ENCODE peak calls at places on chromosomes 13 and 19, in nine cellular contexts. One of them, this sample, is unnamed.

GRCh38 chr13:42702726-42703125 is 78.7 kb upstream of the FAM216B start:
- DNase-seq in ACHN: no peak
- DNase-seq in B cell: no peak
- DNase-seq in tibial nerve: no peak
- DNase-seq in stimulated activated CD8-positive, alpha-beta memory T cell treated with anti-CD3 and anti-CD28 coated beads, Interleukin-4, amount 100 ng/mL, for 4 hours: no peak
- DNase-seq in KBM-7: no peak
- DNase-seq in mucosa of descending colon: no peak
- DNase-seq in suprapubic skin: no peak
- DNase-seq in neuronal stem cell: no peak
- DNase-seq in this sample: no peak

GRCh38 chr19:29084266-29084665 is 128.7 kb downstream of the UQCRFS1 start:
- DNase-seq in tibial nerve: no peak
- DNase-seq in ACHN: peak; percentile 3
- DNase-seq in mucosa of descending colon: no peak
- DNase-seq in stimulated activated CD8-positive, alpha-beta memory T cell treated with anti-CD3 and anti-CD28 coated beads, Interleukin-4, amount 100 ng/mL, for 4 hours: no peak
- DNase-seq in suprapubic skin: no peak
- DNase-seq in KBM-7: peak; percentile 8
- DNase-seq in neuronal stem cell: no peak
- DNase-seq in B cell: no peak
- DNase-seq in this sample: peak; percentile 84

GRCh38 chr19:4638330-4638729 is 986 bp upstream of the TNFAIP8L1 start:
- DNase-seq in stimulated activated CD8-positive, alpha-beta memory T cell treated with anti-CD3 and anti-CD28 coated beads, Interleukin-4, amount 100 ng/mL, for 4 hours: no peak
- DNase-seq in B cell: no peak
- DNase-seq in neuronal stem cell: no peak
- DNase-seq in mucosa of descending colon: peak; percentile 66
- DNase-seq in suprapubic skin: no peak
- DNase-seq in KBM-7: no peak
- DNase-seq in tibial nerve: no peak
- DNase-seq in ACHN: no peak
- DNase-seq in this sample: no peak

GRCh38 chr13:31807090-31807541 is 67.8 kb downstream of the RXFP2 start:
- DNase-seq in ACHN: no peak
- DNase-seq in stimulated activated CD8-positive, alpha-beta memory T cell treated with anti-CD3 and anti-CD28 coated beads, Interleukin-4, amount 100 ng/mL, for 4 hours: peak; percentile 2
- DNase-seq in neuronal stem cell: no peak
- DNase-seq in suprapubic skin: no peak
- DNase-seq in mucosa of descending colon: no peak
- DNase-seq in tibial nerve: no peak
- DNase-seq in KBM-7: peak; percentile 26
- DNase-seq in B cell: no peak
- DNase-seq in this sample: no peak

GRCh38 chr19:19039901-19040300 is 6.5 kb downstream of the ARMC6 start:
- DNase-seq in suprapubic skin: no peak
- DNase-seq in mucosa of descending colon: no peak
- DNase-seq in neuronal stem cell: no peak
- DNase-seq in KBM-7: no peak
- DNase-seq in ACHN: no peak
- DNase-seq in tibial nerve: no peak
- DNase-seq in B cell: no peak
- DNase-seq in stimulated activated CD8-positive, alpha-beta memory T cell treated with anti-CD3 and anti-CD28 coated beads, Interleukin-4, amount 100 ng/mL, for 4 hours: peak; percentile 6
- DNase-seq in this sample: no peak

GRCh38 chr19:3285647-3286176 is 61.3 kb downstream of the CELF5 start:
- DNase-seq in suprapubic skin: no peak
- DNase-seq in B cell: no peak
- DNase-seq in neuronal stem cell: peak; percentile 87
- DNase-seq in tibial nerve: no peak
- DNase-seq in mucosa of descending colon: no peak
- DNase-seq in KBM-7: peak; percentile 30
- DNase-seq in ACHN: no peak
- DNase-seq in stimulated activated CD8-positive, alpha-beta memory T cell treated with anti-CD3 and anti-CD28 coated beads, Interleukin-4, amount 100 ng/mL, for 4 hours: no peak
- DNase-seq in this sample: no peak

GRCh38 chr13:77429320-77430142 is 102.6 kb upstream of the MYCBP2 start:
- DNase-seq in ACHN: no peak
- DNase-seq in B cell: peak; percentile 35
- DNase-seq in suprapubic skin: no peak
- DNase-seq in mucosa of descending colon: no peak
- DNase-seq in tibial nerve: no peak
- DNase-seq in stimulated activated CD8-positive, alpha-beta memory T cell treated with anti-CD3 and anti-CD28 coated beads, Interleukin-4, amount 100 ng/mL, for 4 hours: no peak
- DNase-seq in KBM-7: no peak
- DNase-seq in neuronal stem cell: no peak
- DNase-seq in this sample: no peak

GRCh38 chr19:18233224-18233825 is 7.1 kb upstream of the PDE4C start:
- DNase-seq in B cell: peak; percentile 87
- DNase-seq in stimulated activated CD8-positive, alpha-beta memory T cell treated with anti-CD3 and anti-CD28 coated beads, Interleukin-4, amount 100 ng/mL, for 4 hours: no peak
- DNase-seq in ACHN: peak; percentile 75
- DNase-seq in KBM-7: peak; percentile 68
- DNase-seq in tibial nerve: no peak
- DNase-seq in neuronal stem cell: no peak
- DNase-seq in mucosa of descending colon: no peak
- DNase-seq in suprapubic skin: no peak
- DNase-seq in this sample: peak; percentile 96

GRCh38 chr13:21638319-21639282 is 32.3 kb upstream of the FGF9 start:
- DNase-seq in ACHN: peak; percentile 25
- DNase-seq in B cell: peak; percentile 32
- DNase-seq in suprapubic skin: no peak
- DNase-seq in KBM-7: peak; percentile 76
- DNase-seq in neuronal stem cell: peak; percentile 35
- DNase-seq in mucosa of descending colon: no peak
- DNase-seq in stimulated activated CD8-positive, alpha-beta memory T cell treated with anti-CD3 and anti-CD28 coated beads, Interleukin-4, amount 100 ng/mL, for 4 hours: no peak
- DNase-seq in tibial nerve: no peak
- DNase-seq in this sample: peak; percentile 64

GRCh38 chr13:44218501-44219240 is 155.0 kb upstream of the SERP2 start:
- DNase-seq in tibial nerve: peak; percentile 72
- DNase-seq in KBM-7: no peak
- DNase-seq in suprapubic skin: peak; percentile 83
- DNase-seq in ACHN: no peak
- DNase-seq in mucosa of descending colon: peak; percentile 61
- DNase-seq in stimulated activated CD8-positive, alpha-beta memory T cell treated with anti-CD3 and anti-CD28 coated beads, Interleukin-4, amount 100 ng/mL, for 4 hours: no peak
- DNase-seq in B cell: no peak
- DNase-seq in neuronal stem cell: no peak
- DNase-seq in this sample: no peak

GRCh38 chr19:46606681-46607440 is 5.7 kb downstream of the CALM3 start:
- DNase-seq in stimulated activated CD8-positive, alpha-beta memory T cell treated with anti-CD3 and anti-CD28 coated beads, Interleukin-4, amount 100 ng/mL, for 4 hours: no peak
- DNase-seq in KBM-7: no peak
- DNase-seq in B cell: no peak
- DNase-seq in neuronal stem cell: no peak
- DNase-seq in tibial nerve: peak; percentile 8
- DNase-seq in suprapubic skin: peak; percentile 72
- DNase-seq in mucosa of descending colon: no peak
- DNase-seq in ACHN: no peak
- DNase-seq in this sample: peak; percentile 23

GRCh38 chr13:33263976-33264619 is 21.5 kb downstream of the STARD13 start:
- DNase-seq in stimulated activated CD8-positive, alpha-beta memory T cell treated with anti-CD3 and anti-CD28 coated beads, Interleukin-4, amount 100 ng/mL, for 4 hours: no peak
- DNase-seq in KBM-7: no peak
- DNase-seq in B cell: no peak
- DNase-seq in suprapubic skin: no peak
- DNase-seq in neuronal stem cell: no peak
- DNase-seq in ACHN: no peak
- DNase-seq in mucosa of descending colon: no peak
- DNase-seq in tibial nerve: no peak
- DNase-seq in this sample: no peak

GRCh38 chr13:72760189-72760588 is 21.5 kb downstream of the DIS3 start:
- DNase-seq in stimulated activated CD8-positive, alpha-beta memory T cell treated with anti-CD3 and anti-CD28 coated beads, Interleukin-4, amount 100 ng/mL, for 4 hours: no peak
- DNase-seq in KBM-7: no peak
- DNase-seq in suprapubic skin: no peak
- DNase-seq in tibial nerve: no peak
- DNase-seq in neuronal stem cell: no peak
- DNase-seq in ACHN: no peak
- DNase-seq in B cell: no peak
- DNase-seq in mucosa of descending colon: no peak
- DNase-seq in this sample: no peak

GRCh38 chr13:67369895-67370660 is 139.9 kb upstream of the PCDH9 start:
- DNase-seq in KBM-7: no peak
- DNase-seq in stimulated activated CD8-positive, alpha-beta memory T cell treated with anti-CD3 and anti-CD28 coated beads, Interleukin-4, amount 100 ng/mL, for 4 hours: no peak
- DNase-seq in tibial nerve: no peak
- DNase-seq in suprapubic skin: no peak
- DNase-seq in B cell: no peak
- DNase-seq in neuronal stem cell: no peak
- DNase-seq in mucosa of descending colon: no peak
- DNase-seq in ACHN: peak; percentile 39
- DNase-seq in this sample: no peak

GRCh38 chr19:38057954-38058690 is 151.1 kb downstream of the SIPA1L3 start:
- DNase-seq in B cell: no peak
- DNase-seq in tibial nerve: no peak
- DNase-seq in ACHN: no peak
- DNase-seq in stimulated activated CD8-positive, alpha-beta memory T cell treated with anti-CD3 and anti-CD28 coated beads, Interleukin-4, amount 100 ng/mL, for 4 hours: no peak
- DNase-seq in KBM-7: no peak
- DNase-seq in suprapubic skin: no peak
- DNase-seq in mucosa of descending colon: peak; percentile 84
- DNase-seq in neuronal stem cell: no peak
- DNase-seq in this sample: peak; percentile 61

GRCh38 chr19:18007605-18007938 is 398 bp upstream of the ARRDC2 start:
- DNase-seq in B cell: no peak
- DNase-seq in KBM-7: no peak
- DNase-seq in ACHN: no peak
- DNase-seq in mucosa of descending colon: no peak
- DNase-seq in stimulated activated CD8-positive, alpha-beta memory T cell treated with anti-CD3 and anti-CD28 coated beads, Interleukin-4, amount 100 ng/mL, for 4 hours: no peak
- DNase-seq in suprapubic skin: no peak
- DNase-seq in tibial nerve: no peak
- DNase-seq in neuronal stem cell: no peak
- DNase-seq in this sample: no peak

GRCh38 chr13:29578300-29579048 is 17.0 kb downstream of the SLC7A1 start:
- DNase-seq in mucosa of descending colon: no peak
- DNase-seq in neuronal stem cell: no peak
- DNase-seq in suprapubic skin: no peak
- DNase-seq in tibial nerve: no peak
- DNase-seq in ACHN: no peak
- DNase-seq in B cell: no peak
- DNase-seq in KBM-7: no peak
- DNase-seq in stimulated activated CD8-positive, alpha-beta memory T cell treated with anti-CD3 and anti-CD28 coated beads, Interleukin-4, amount 100 ng/mL, for 4 hours: no peak
- DNase-seq in this sample: peak; percentile 38

GRCh38 chr13:82698941-82699340 is 1183.3 kb downstream of the SLITRK1 start:
- DNase-seq in KBM-7: no peak
- DNase-seq in mucosa of descending colon: no peak
- DNase-seq in suprapubic skin: no peak
- DNase-seq in neuronal stem cell: no peak
- DNase-seq in ACHN: no peak
- DNase-seq in stimulated activated CD8-positive, alpha-beta memory T cell treated with anti-CD3 and anti-CD28 coated beads, Interleukin-4, amount 100 ng/mL, for 4 hours: no peak
- DNase-seq in tibial nerve: no peak
- DNase-seq in B cell: no peak
- DNase-seq in this sample: no peak

GRCh38 chr19:50870417-50871089 is 2.7 kb upstream of the KLK2 start:
- DNase-seq in suprapubic skin: no peak
- DNase-seq in B cell: no peak
- DNase-seq in tibial nerve: no peak
- DNase-seq in stimulated activated CD8-positive, alpha-beta memory T cell treated with anti-CD3 and anti-CD28 coated beads, Interleukin-4, amount 100 ng/mL, for 4 hours: no peak
- DNase-seq in KBM-7: no peak
- DNase-seq in ACHN: no peak
- DNase-seq in mucosa of descending colon: no peak
- DNase-seq in neuronal stem cell: no peak
- DNase-seq in this sample: peak; percentile 75

GRCh38 chr19:42465827-42466280 is 23.1 kb upstream of the CXCL17 start:
- DNase-seq in mucosa of descending colon: no peak
- DNase-seq in ACHN: no peak
- DNase-seq in tibial nerve: no peak
- DNase-seq in neuronal stem cell: no peak
- DNase-seq in KBM-7: no peak
- DNase-seq in stimulated activated CD8-positive, alpha-beta memory T cell treated with anti-CD3 and anti-CD28 coated beads, Interleukin-4, amount 100 ng/mL, for 4 hours: no peak
- DNase-seq in suprapubic skin: no peak
- DNase-seq in B cell: peak; percentile 73
- DNase-seq in this sample: peak; percentile 52

GRCh38 chr13:45300190-45300985 is 40.6 kb downstream of the TPT1 start:
- DNase-seq in B cell: no peak
- DNase-seq in ACHN: no peak
- DNase-seq in mucosa of descending colon: no peak
- DNase-seq in suprapubic skin: no peak
- DNase-seq in stimulated activated CD8-positive, alpha-beta memory T cell treated with anti-CD3 and anti-CD28 coated beads, Interleukin-4, amount 100 ng/mL, for 4 hours: no peak
- DNase-seq in neuronal stem cell: no peak
- DNase-seq in tibial nerve: no peak
- DNase-seq in KBM-7: no peak
- DNase-seq in this sample: peak; percentile 64

GRCh38 chr19:294819-295686 is 3.9 kb upstream of the PLPP2 start:
- DNase-seq in stimulated activated CD8-positive, alpha-beta memory T cell treated with anti-CD3 and anti-CD28 coated beads, Interleukin-4, amount 100 ng/mL, for 4 hours: no peak
- DNase-seq in neuronal stem cell: no peak
- DNase-seq in suprapubic skin: no peak
- DNase-seq in mucosa of descending colon: no peak
- DNase-seq in B cell: peak; percentile 79
- DNase-seq in tibial nerve: no peak
- DNase-seq in KBM-7: peak; percentile 42
- DNase-seq in ACHN: peak; percentile 17
- DNase-seq in this sample: peak; percentile 91

GRCh38 chr19:30083125-30083681 is 141.2 kb downstream of the URI1 start:
- DNase-seq in mucosa of descending colon: no peak
- DNase-seq in ACHN: no peak
- DNase-seq in B cell: no peak
- DNase-seq in neuronal stem cell: no peak
- DNase-seq in suprapubic skin: no peak
- DNase-seq in tibial nerve: no peak
- DNase-seq in KBM-7: no peak
- DNase-seq in stimulated activated CD8-positive, alpha-beta memory T cell treated with anti-CD3 and anti-CD28 coated beads, Interleukin-4, amount 100 ng/mL, for 4 hours: no peak
- DNase-seq in this sample: no peak

GRCh38 chr13:101449971-101450748 is 2.3 kb upstream of the ITGBL1 start:
- DNase-seq in mucosa of descending colon: no peak
- DNase-seq in suprapubic skin: no peak
- DNase-seq in KBM-7: no peak
- DNase-seq in tibial nerve: no peak
- DNase-seq in stimulated activated CD8-positive, alpha-beta memory T cell treated with anti-CD3 and anti-CD28 coated beads, Interleukin-4, amount 100 ng/mL, for 4 hours: no peak
- DNase-seq in B cell: no peak
- DNase-seq in neuronal stem cell: no peak
- DNase-seq in ACHN: peak; percentile 59
- DNase-seq in this sample: no peak

GRCh38 chr19:56823956-56824355 is 16.6 kb downstream of the PEG3 start:
- DNase-seq in tibial nerve: no peak
- DNase-seq in ACHN: no peak
- DNase-seq in suprapubic skin: no peak
- DNase-seq in neuronal stem cell: no peak
- DNase-seq in stimulated activated CD8-positive, alpha-beta memory T cell treated with anti-CD3 and anti-CD28 coated beads, Interleukin-4, amount 100 ng/mL, for 4 hours: no peak
- DNase-seq in KBM-7: no peak
- DNase-seq in B cell: no peak
- DNase-seq in mucosa of descending colon: no peak
- DNase-seq in this sample: no peak

GRCh38 chr13:114106526-114106925 is 25.9 kb downstream of the RASA3 start:
- DNase-seq in stimulated activated CD8-positive, alpha-beta memory T cell treated with anti-CD3 and anti-CD28 coated beads, Interleukin-4, amount 100 ng/mL, for 4 hours: no peak
- DNase-seq in mucosa of descending colon: no peak
- DNase-seq in ACHN: no peak
- DNase-seq in suprapubic skin: no peak
- DNase-seq in neuronal stem cell: no peak
- DNase-seq in tibial nerve: peak; percentile 1
- DNase-seq in B cell: no peak
- DNase-seq in KBM-7: no peak
- DNase-seq in this sample: peak; percentile 13

GRCh38 chr13:28301839-28302238 is 163.5 kb downstream of the PAN3 start:
- DNase-seq in neuronal stem cell: no peak
- DNase-seq in B cell: no peak
- DNase-seq in KBM-7: no peak
- DNase-seq in suprapubic skin: no peak
- DNase-seq in ACHN: no peak
- DNase-seq in stimulated activated CD8-positive, alpha-beta memory T cell treated with anti-CD3 and anti-CD28 coated beads, Interleukin-4, amount 100 ng/mL, for 4 hours: no peak
- DNase-seq in mucosa of descending colon: no peak
- DNase-seq in tibial nerve: no peak
- DNase-seq in this sample: no peak

GRCh38 chr19:23785982-23786381 is 27.3 kb upstream of the ZNF681 start:
- DNase-seq in ACHN: no peak
- DNase-seq in B cell: no peak
- DNase-seq in tibial nerve: no peak
- DNase-seq in neuronal stem cell: no peak
- DNase-seq in KBM-7: no peak
- DNase-seq in suprapubic skin: no peak
- DNase-seq in mucosa of descending colon: no peak
- DNase-seq in stimulated activated CD8-positive, alpha-beta memory T cell treated with anti-CD3 and anti-CD28 coated beads, Interleukin-4, amount 100 ng/mL, for 4 hours: no peak
- DNase-seq in this sample: no peak